ENCODE peak calls at places on chromosome 22, in seven cellular contexts. U is psoas muscle, D is PC-9, J is HAP-1, T is AG09309, N is mesendoderm, O is HEK293T. Q is an unnamed sample.

GRCh38 chr22:46260038-46260437 is 3.1 kb downstream of the PKDREJ start:
- DNase-seq in J (no peak), D (no peak), N (no peak), O (no peak), U (peak; percentile 12), T (no peak), Q (no peak)

GRCh38 chr22:27576815-27577564 is 224.6 kb downstream of the MN1 start:
- DNase-seq in D (no peak), T (no peak), O (no peak), N (no peak), U (no peak), J (no peak), Q (no peak)

GRCh38 chr22:46076651-46077339 is 73.5 kb upstream of the PPARA start:
- DNase-seq in U (peak; percentile 74), T (peak; percentile 61), O (no peak), J (peak; percentile 54), N (no peak), D (peak; percentile 63), Q (no peak)

GRCh38 chr22:22397292-22397870 is 111.2 kb downstream of the ZNF280B start:
- DNase-seq in N (peak; percentile 34), T (no peak), J (no peak), U (no peak), D (peak; percentile 72), O (no peak), Q (peak; percentile 20)

GRCh38 chr22:48391820-48392219 is 1435.9 kb downstream of the BRD1 start:
- DNase-seq in U (no peak), J (no peak), D (no peak), N (no peak), T (no peak), O (no peak), Q (no peak)

GRCh38 chr22:35465109-35465701 is 65.3 kb downstream of the MCM5 start:
- DNase-seq in O (no peak), J (no peak), T (no peak), U (peak; percentile 89), N (no peak), D (no peak), Q (no peak)

GRCh38 chr22:49426618-49427266 is 400.9 kb downstream of the BRD1 start:
- DNase-seq in J (no peak), T (no peak), D (no peak), N (no peak), O (no peak), U (no peak), Q (no peak)

GRCh38 chr22:43698403-43698802 is 113.7 kb downstream of the EFCAB6 start:
- DNase-seq in O (no peak), J (no peak), T (no peak), U (no peak), N (no peak), D (no peak), Q (no peak)

GRCh38 chr22:46881373-46882118 is 119.1 kb downstream of the TBC1D22A start:
- DNase-seq in U (no peak), D (no peak), T (no peak), O (no peak), N (no peak), J (no peak), Q (no peak)

GRCh38 chr22:20725987-20726558 is 47.8 kb upstream of the SERPIND1 start:
- DNase-seq in T (no peak), N (no peak), J (no peak), O (no peak), D (no peak), U (no peak), Q (peak; percentile 4)

GRCh38 chr22:35921777-35922176 is 106.8 kb downstream of the RBFOX2 start:
- DNase-seq in T (peak; percentile 78), U (peak; percentile 58), O (peak; percentile 71), N (peak; percentile 92), J (peak; percentile 72), D (peak; percentile 86), Q (peak; percentile 79)

GRCh38 chr22:47056776-47057470 is 294.5 kb downstream of the TBC1D22A start:
- DNase-seq in J (no peak), D (no peak), U (no peak), O (no peak), T (no peak), N (no peak), Q (no peak)

GRCh38 chr22:47207387-47207786 is 444.9 kb downstream of the TBC1D22A start:
- DNase-seq in N (no peak), J (no peak), T (no peak), O (no peak), U (no peak), D (no peak), Q (no peak)

GRCh38 chr22:32752868-32753520 is 48.5 kb upstream of the TIMP3 start:
- DNase-seq in N (no peak), D (no peak), T (no peak), U (peak; percentile 76), J (no peak), O (no peak), Q (no peak)

GRCh38 chr22:31439805-31440204 is 40.4 kb downstream of the DRG1 start:
- DNase-seq in O (no peak), N (no peak), U (no peak), J (no peak), D (no peak), T (no peak), Q (no peak)

GRCh38 chr22:22816766-22817410 is 70.7 kb upstream of the IGLL5 start:
- DNase-seq in J (no peak), T (no peak), O (no peak), D (no peak), U (no peak), N (no peak), Q (no peak)

GRCh38 chr22:45218974-45219373 is 21.7 kb downstream of the KIAA0930 start:
- DNase-seq in U (no peak), T (no peak), J (peak; percentile 22), N (peak; percentile 34), D (no peak), O (no peak), Q (no peak)

GRCh38 chr22:50699001-50699753 is 26.6 kb downstream of the SHANK3 start:
- DNase-seq in U (peak; percentile 42), O (no peak), J (no peak), N (no peak), D (no peak), T (no peak), Q (no peak)

GRCh38 chr22:28977481-28977971 is 84.1 kb downstream of the C22orf31 start:
- DNase-seq in N (no peak), T (no peak), D (no peak), J (no peak), O (no peak), U (no peak), Q (no peak)

GRCh38 chr22:47976219-47976618 is 1213.8 kb downstream of the TBC1D22A start:
- DNase-seq in J (no peak), D (no peak), N (no peak), U (no peak), T (no peak), O (no peak), Q (no peak)

GRCh38 chr22:19105867-19106802 is 16.1 kb downstream of the DGCR2 start:
- DNase-seq in O (peak; percentile 49), D (no peak), U (no peak), N (peak; percentile 37), J (no peak), T (no peak), Q (no peak)

GRCh38 chr22:22556578-22556977 is 2.5 kb downstream of the PRAME start:
- DNase-seq in N (no peak), J (no peak), U (no peak), D (no peak), O (no peak), T (no peak), Q (no peak)

GRCh38 chr22:45688606-45689080 is 17.0 kb downstream of the ATXN10 start:
- DNase-seq in N (no peak), J (no peak), D (peak; percentile 100), T (peak; percentile 78), O (no peak), U (no peak), Q (peak; percentile 85)

GRCh38 chr22:50160947-50161346 is 9.6 kb upstream of the PANX2 start:
- DNase-seq in N (no peak), U (no peak), J (no peak), T (no peak), O (no peak), D (no peak), Q (no peak)

GRCh38 chr22:19060356-19061009 is 61.7 kb downstream of the DGCR2 start:
- DNase-seq in D (no peak), T (no peak), J (no peak), U (no peak), N (no peak), O (no peak), Q (no peak)

GRCh38 chr22:32809786-32810185 is 8.3 kb downstream of the TIMP3 start:
- DNase-seq in N (no peak), T (no peak), O (no peak), U (no peak), D (no peak), J (no peak), Q (no peak)

GRCh38 chr22:31100762-31101525 is 6.4 kb downstream of the SELENOM start:
- DNase-seq in N (no peak), D (peak; percentile 2), U (no peak), J (no peak), T (no peak), O (no peak), Q (no peak)

GRCh38 chr22:32623943-32624342 is 149.3 kb downstream of the FBXO7 start:
- DNase-seq in J (no peak), U (peak; percentile 80), D (no peak), N (no peak), O (no peak), T (peak; percentile 74), Q (peak; percentile 88)

Q was measured in GM04503.